ENCODE peak calls at places on chromosomes 16 and 17, in four cellular contexts. U, N, I and Z are unnamed samples.
A peak's percentile ranks its signal among the peaks of the same experiment; 100 is the strongest.

GRCh38 chr17:28053044-28053670 is 10.7 kb downstream of the NLK start:
- DNase-seq in U (no peak), N (no peak), I (no peak), Z (no peak)

GRCh38 chr17:41013181-41013580 is 4.3 kb upstream of the KRTAP3-1 start:
- DNase-seq in U (no peak), N (no peak), I (no peak), Z (no peak)

GRCh38 chr17:45170976-45171337 is 9.3 kb downstream of the HEXIM2 start:
- DNase-seq in U (peak; percentile 52), N (peak; percentile 71), I (no peak), Z (peak; percentile 68)

GRCh38 chr16:19429271-19429670 is 11.6 kb downstream of the TMC5 start:
- DNase-seq in U (no peak), N (no peak), I (no peak), Z (no peak)

GRCh38 chr17:36183001-36183810 is 6.8 kb upstream of the TBC1D3B start:
- DNase-seq in U (peak; percentile 54), N (peak; percentile 78), I (peak; percentile 89), Z (no peak)

GRCh38 chr16:15946257-15947044 is 3.0 kb upstream of the ABCC1 start:
- DNase-seq in U (peak; percentile 91), N (peak; percentile 68), I (no peak), Z (no peak)

GRCh38 chr17:77439382-77440013 is 298.7 kb downstream of the SEC14L1 start:
- DNase-seq in U (no peak), N (no peak), I (no peak), Z (no peak)

GRCh38 chr16:89376812-89377445 is 113.4 kb downstream of the ANKRD11 start:
- DNase-seq in U (no peak), N (no peak), I (no peak), Z (no peak)

GRCh38 chr16:62167551-62167950 is 131.3 kb upstream of the CDH8 start:
- DNase-seq in U (no peak), N (no peak), I (no peak), Z (no peak)

GRCh38 chr16:11639925-11640899 is 28.0 kb upstream of the SNN start:
- DNase-seq in U (peak; percentile 100), N (peak; percentile 100), I (no peak), Z (peak; percentile 99)

GRCh38 chr16:67155305-67156145 is 4.2 kb downstream of the TRADD start:
- DNase-seq in U (peak; percentile 71), N (peak; percentile 66), I (peak; percentile 91), Z (peak; percentile 90)

GRCh38 chr17:45277992-45278391 is 16.1 kb upstream of the SPATA32 start:
- DNase-seq in U (peak; percentile 23), N (no peak), I (no peak), Z (no peak)

GRCh38 chr17:74531231-74531761 is at the start of gene CD300LB:
- DNase-seq in U (no peak), N (no peak), I (no peak), Z (no peak)

GRCh38 chr17:80051681-80052080 is 15.2 kb downstream of the CCDC40 start:
- DNase-seq in U (no peak), N (no peak), I (no peak), Z (no peak)

GRCh38 chr17:68514809-68515208 is 2.6 kb downstream of the PRKAR1A start:
- DNase-seq in U (peak; percentile 63), N (peak; percentile 87), I (no peak), Z (no peak)

GRCh38 chr16:70252355-70252988 is 732 bp upstream of the EXOSC6 start:
- DNase-seq in U (peak; percentile 11), N (peak; percentile 22), I (peak; percentile 79), Z (no peak)

GRCh38 chr17:73261617-73261951 is at the start of gene CPSF4L:
- DNase-seq in U (no peak), N (no peak), I (no peak), Z (no peak)

GRCh38 chr16:2426941-2427361 is 2.3 kb upstream of the CCNF start:
- DNase-seq in U (no peak), N (no peak), I (no peak), Z (peak; percentile 53)

GRCh38 chr16:27437946-27438345 is 36.0 kb downstream of the IL21R start:
- DNase-seq in U (no peak), N (no peak), I (peak; percentile 17), Z (no peak)

GRCh38 chr16:88779406-88780099 is 5.5 kb downstream of the PIEZO1 start:
- DNase-seq in U (no peak), N (no peak), I (no peak), Z (no peak)

GRCh38 chr17:40070895-40071719 is 8.3 kb downstream of the THRA start:
- DNase-seq in U (no peak), N (no peak), I (peak; percentile 62), Z (peak; percentile 21)

GRCh38 chr16:49687603-49688002 is 168.3 kb downstream of the ZNF423 start:
- DNase-seq in U (no peak), N (no peak), I (no peak), Z (no peak)

GRCh38 chr17:79009397-79010303 is at the start of gene CANT1:
- DNase-seq in U (peak; percentile 77), N (peak; percentile 84), I (peak; percentile 92), Z (peak; percentile 77)

GRCh38 chr16:58329147-58329546 is 34.3 kb upstream of the PRSS54 start:
- DNase-seq in U (peak; percentile 7), N (no peak), I (no peak), Z (peak; percentile 35)

GRCh38 chr17:64661731-64661980 is 451 bp downstream of the SMURF2 start:
- DNase-seq in U (no peak), N (no peak), I (no peak), Z (no peak)

GRCh38 chr16:1078579-1079021 is 6.1 kb downstream of the SSTR5 start:
- DNase-seq in U (peak; percentile 54), N (no peak), I (no peak), Z (no peak)

GRCh38 chr16:1079786-1080525 is 7.4 kb downstream of the SSTR5 start:
- DNase-seq in U (no peak), N (no peak), I (no peak), Z (no peak)

GRCh38 chr16:1076801-1077576 is 4.4 kb downstream of the SSTR5 start:
- DNase-seq in U (no peak), N (no peak), I (no peak), Z (no peak)

GRCh38 chr16:1079341-1079740 is 6.8 kb downstream of the SSTR5 start:
- DNase-seq in U (no peak), N (no peak), I (no peak), Z (no peak)

GRCh38 chr16:1077877-1078578 is 5.5 kb downstream of the SSTR5 start:
- DNase-seq in U (no peak), N (no peak), I (no peak), Z (no peak)
- H3K14ac ChIP-seq in U (no peak overlapping the region), N (no peak overlapping the region), I (no peak overlapping the region), Z (no peak overlapping the region)

GRCh38 chr16:82044585-82044911 is 9.5 kb downstream of the HSD17B2 start:
- DNase-seq in U (no peak), N (no peak), I (no peak), Z (no peak)
- H3K14ac ChIP-seq in U (peak overlapping the region; percentile 59), N (no peak overlapping the region), I (no peak overlapping the region), Z (no peak overlapping the region)

DNA sequence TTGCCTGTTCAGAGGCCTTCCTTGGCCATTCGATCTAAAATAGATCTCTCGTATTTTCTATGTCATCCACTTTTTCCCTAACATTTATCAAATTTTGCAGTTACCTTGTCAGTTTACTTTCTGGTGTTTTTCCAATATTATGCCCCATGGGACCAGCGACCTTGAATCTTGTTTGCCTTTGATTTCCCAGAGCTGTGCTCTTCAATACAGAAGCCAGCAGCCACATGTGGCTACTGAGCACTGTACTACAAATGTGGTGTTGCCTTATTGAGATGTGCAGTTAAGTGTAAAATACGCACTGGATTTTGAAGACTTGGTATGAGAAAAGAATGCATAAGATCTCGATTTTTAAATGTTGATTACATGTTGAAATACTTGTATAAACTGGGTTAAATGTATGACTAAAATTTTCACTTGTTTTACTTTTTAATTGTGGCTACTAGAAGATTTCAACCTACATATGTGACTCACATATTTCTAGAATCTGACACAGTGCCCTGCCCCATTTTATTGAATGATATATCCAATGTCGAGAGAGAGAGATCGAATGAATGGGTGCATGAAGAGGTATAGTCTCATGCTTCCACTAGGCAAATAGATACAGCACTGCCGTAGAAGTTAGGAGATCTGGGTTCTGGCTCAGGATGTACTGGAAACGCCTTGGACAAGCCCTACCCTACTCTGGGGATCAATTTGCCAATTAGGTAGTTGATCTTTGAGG is 824 bp upstream of the PSME3 start:
- DNase-seq in U (no peak), N (no peak), I (no peak), Z (no peak)
- H3K14ac ChIP-seq in U (peak overlapping the region; percentile 95), N (no peak overlapping the region), I (no peak overlapping the region), Z (peak overlapping the region; percentile 58)

GRCh38 chr16:60458255-60458654 is 1578.0 kb downstream of the CDH8 start:
- DNase-seq in U (no peak), N (no peak), I (no peak), Z (no peak)
- H3K14ac ChIP-seq in U (no peak overlapping the region), N (no peak overlapping the region), I (no peak overlapping the region), Z (no peak overlapping the region)